ENCODE peak calls at places on chromosome 15, in six cellular contexts. S, F, B, Q, M and O are unnamed samples.
A peak's percentile ranks its signal among the peaks of the same experiment; 100 is the strongest.

GRCh38 chr15:49847937-49848823 is 227.3 kb downstream of the DTWD1 start:
- DNase-seq in S (no peak), F (peak; percentile 99), B (no peak), Q (no peak), M (no peak), O (no peak)

GRCh38 chr15:77064539-77065308 is 6.2 kb downstream of the TSPAN3 start:
- DNase-seq in S (no peak), F (peak; percentile 65), B (no peak), Q (peak; percentile 86), M (no peak), O (no peak)

GRCh38 chr15:93420050-93420452 is 331.0 kb upstream of the RGMA start:
- DNase-seq in S (no peak), F (no peak), B (no peak), Q (no peak), M (no peak), O (no peak)

GRCh38 chr15:80424381-80424780 is 20.2 kb downstream of the ARNT2 start:
- DNase-seq in S (no peak), F (no peak), B (no peak), Q (no peak), M (no peak), O (no peak)

GRCh38 chr15:98689431-98689861 is 41.1 kb downstream of the IGF1R start:
- DNase-seq in S (no peak), F (peak; percentile 54), B (no peak), Q (no peak), M (no peak), O (no peak)

GRCh38 chr15:39205506-39206371 is 375.1 kb upstream of the THBS1 start:
- DNase-seq in S (no peak), F (no peak), B (no peak), Q (no peak), M (no peak), O (no peak)

GRCh38 chr15:70258369-70259029 is 160.8 kb upstream of the TLE3 start:
- DNase-seq in S (peak; percentile 52), F (no peak), B (peak; percentile 73), Q (peak; percentile 10), M (no peak), O (no peak)

GRCh38 chr15:60590935-60591490 is 112.1 kb upstream of the ICE2 start:
- DNase-seq in S (peak; percentile 80), F (peak; percentile 36), B (peak; percentile 63), Q (peak; percentile 58), M (peak; percentile 23), O (no peak)

GRCh38 chr15:28986108-28986507 is 100.3 kb downstream of the APBA2 start:
- DNase-seq in S (no peak), F (no peak), B (no peak), Q (no peak), M (no peak), O (no peak)

GRCh38 chr15:97884513-97885131 is 75.9 kb upstream of the ARRDC4 start:
- DNase-seq in S (no peak), F (no peak), B (no peak), Q (no peak), M (no peak), O (no peak)

GRCh38 chr15:44307712-44308111 is 19.2 kb downstream of the GOLM2 start:
- DNase-seq in S (no peak), F (no peak), B (no peak), Q (no peak), M (no peak), O (no peak)

GRCh38 chr15:44296625-44297524 is 8.4 kb downstream of the GOLM2 start:
- DNase-seq in S (no peak), F (peak; percentile 78), B (no peak), Q (peak; percentile 18), M (no peak), O (no peak)

GRCh38 chr15:99674279-99674678 is 59.0 kb downstream of the LYSMD4 start:
- DNase-seq in S (no peak), F (no peak), B (no peak), Q (no peak), M (no peak), O (no peak)

GRCh38 chr15:44458429-44458828 is 31.0 kb downstream of the CTDSPL2 start:
- DNase-seq in S (no peak), F (no peak), B (no peak), Q (no peak), M (no peak), O (no peak)

GRCh38 chr15:47484119-47484518 is 233.2 kb upstream of the SEMA6D start:
- DNase-seq in S (no peak), F (peak; percentile 27), B (no peak), Q (peak; percentile 35), M (no peak), O (no peak)

GRCh38 chr15:26537653-26538052 is 235.2 kb downstream of the GABRB3 start:
- DNase-seq in S (no peak), F (no peak), B (no peak), Q (no peak), M (no peak), O (no peak)

GRCh38 chr15:75358771-75359536 is 9.5 kb downstream of the MAN2C1 start:
- DNase-seq in S (no peak), F (no peak), B (peak; percentile 26), Q (no peak), M (no peak), O (no peak)

DNA sequence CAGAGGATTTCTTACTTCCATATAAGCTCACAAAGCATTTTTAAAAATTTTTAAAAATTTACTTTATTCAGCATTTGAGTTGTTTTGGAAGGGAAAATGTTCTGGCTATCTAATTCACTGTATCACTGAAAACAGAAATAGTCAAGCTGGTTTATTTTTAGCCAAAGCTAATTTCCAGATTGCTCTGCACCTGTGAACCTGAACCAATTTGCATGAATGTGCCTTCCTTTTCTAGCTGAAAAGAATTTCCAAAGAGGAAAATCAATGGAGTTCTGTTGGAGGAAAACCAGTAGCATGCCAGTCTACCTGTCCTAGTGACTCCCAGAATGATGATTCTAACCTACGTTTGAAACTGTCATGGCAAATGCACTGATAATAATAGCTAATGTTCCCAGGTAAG is 134.2 kb upstream of the LIPC start:
- DNase-seq in S (no peak), F (no peak), B (no peak), Q (no peak), M (no peak), O (no peak)
- H3K4me1 ChIP-seq in S (no peaks in the 10 kb centered on the region), F (peaks cover 2% of the 10 kb centered on the region), B (no peaks in the 10 kb centered on the region), Q (no peaks in the 10 kb centered on the region), M (no peaks in the 10 kb centered on the region), O (peaks cover 7% of the 10 kb centered on the region)

DNA sequence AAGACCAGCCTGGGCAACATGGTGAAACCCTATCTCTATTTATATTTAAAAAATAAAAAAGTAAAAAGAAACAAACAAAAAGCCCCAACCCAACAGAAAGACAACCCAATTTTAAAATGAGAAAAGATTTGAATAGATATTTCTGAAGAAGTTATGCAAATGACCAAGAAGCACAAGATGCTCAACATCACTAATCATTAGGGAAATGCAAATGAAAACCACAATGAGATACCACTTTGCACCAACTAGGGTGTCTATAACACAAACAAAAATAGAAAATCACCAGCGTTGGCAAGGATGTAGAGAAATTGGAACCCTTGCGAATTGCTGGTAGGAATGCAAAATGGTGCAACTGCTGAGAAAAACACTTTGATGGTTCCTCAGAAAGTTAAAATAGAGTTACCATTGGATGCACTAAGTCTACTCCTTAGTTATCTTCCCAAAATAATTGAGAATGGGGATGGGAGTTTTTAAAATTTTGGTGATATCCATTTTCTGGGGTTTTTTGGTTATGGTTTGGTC is 45.8 kb upstream of the CCNB2 start:
- DNase-seq in S (no peak), F (no peak), B (no peak), Q (no peak), M (no peak), O (no peak)
- H3K36me3 ChIP-seq in S (peaks cover 87% of the 10 kb centered on the region), F (peaks cover 24% of the 10 kb centered on the region), B (peaks cover 7% of the 10 kb centered on the region), Q (peaks cover 21% of the 10 kb centered on the region), M (peaks cover 11% of the 10 kb centered on the region), O (no peaks in the 10 kb centered on the region)

GRCh38 chr15:25056484-25057429 is 102.0 kb downstream of the SNRPN start:
- DNase-seq in S (no peak), F (no peak), B (no peak), Q (no peak), M (no peak), O (peak; percentile 11)
- H3K9me3 ChIP-seq in S (peaks cover 92% of the 10 kb centered on the region), F (peaks cover 100% of the 10 kb centered on the region), B (peaks cover 94% of the 10 kb centered on the region), Q (peaks cover 64% of the 10 kb centered on the region), M (peaks cover 100% of the 10 kb centered on the region), O (peaks cover 3% of the 10 kb centered on the region)

GRCh38 chr15:101262551-101262950 is 10.7 kb upstream of the CHSY1 start:
- DNase-seq in S (no peak), F (no peak), B (no peak), Q (no peak), M (no peak), O (no peak)
- H3K4me1 ChIP-seq in S (no peaks in the 10 kb centered on the region), F (peaks cover 8% of the 10 kb centered on the region), B (no peaks in the 10 kb centered on the region), Q (peaks cover 12% of the 10 kb centered on the region), M (no peaks in the 10 kb centered on the region), O (no peaks in the 10 kb centered on the region)

DNA sequence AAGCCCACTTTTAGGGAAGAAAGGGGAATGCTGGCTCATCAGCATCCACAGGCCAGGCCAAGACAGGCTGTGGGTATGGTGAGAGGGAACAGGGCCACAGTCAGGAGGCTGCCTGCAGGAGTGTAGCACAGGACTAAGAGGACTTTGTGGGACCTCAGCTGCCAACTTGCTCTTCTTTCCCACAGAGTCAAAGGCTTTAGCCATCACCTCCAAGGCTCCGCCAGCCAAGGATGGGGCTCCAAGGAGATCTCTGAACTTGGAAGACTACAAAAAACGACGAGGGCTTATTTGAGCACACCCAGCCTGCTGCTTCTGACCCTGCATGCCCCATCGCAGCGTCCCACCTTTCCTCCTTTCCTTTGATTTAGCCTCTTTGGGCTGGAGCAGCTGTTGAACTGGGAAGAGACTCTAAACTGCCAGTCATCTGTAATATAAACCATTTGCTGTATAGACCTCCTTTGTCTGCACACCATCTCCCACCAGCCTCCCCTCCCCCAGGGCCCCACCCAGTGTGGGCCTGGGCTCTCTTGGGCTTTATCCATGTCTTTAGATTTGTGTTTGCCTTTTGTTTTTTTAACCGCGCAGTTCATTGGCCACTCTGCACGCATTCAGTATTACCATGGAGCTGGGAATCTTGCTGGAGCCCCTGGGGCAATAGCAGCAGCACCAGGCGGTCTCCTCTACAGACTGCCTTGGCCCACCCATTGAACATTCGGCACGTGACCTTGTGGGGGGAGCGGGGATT is 13.1 kb upstream of the ITPKA start:
- DNase-seq in S (no peak), F (no peak), B (no peak), Q (no peak), M (no peak), O (no peak)
- H3K36me3 ChIP-seq in S (peaks cover 79% of the 10 kb centered on the region), F (peaks cover 47% of the 10 kb centered on the region), B (peaks cover 13% of the 10 kb centered on the region), Q (peaks cover 18% of the 10 kb centered on the region), M (peaks cover 19% of the 10 kb centered on the region), O (peaks cover 40% of the 10 kb centered on the region)